ENCODE peak calls at places on chromosomes 11 and 22, in six cellular contexts. One of them, this sample, is unnamed.

GRCh38 chr11:64324692-64325469 is 7.0 kb downstream of the PRDX5 start:
- DNase-seq in A549: no peak
- DNase-seq in H1: no peak
- DNase-seq in SK-N-SH: no peak
- DNase-seq in GM12878: no peak
- DNase-seq in K562: no peak
- DNase-seq in this sample: no peak

GRCh38 chr11:117606807-117607206 is 190.2 kb downstream of the DSCAML1 start:
- DNase-seq in K562: no peak
- DNase-seq in A549: no peak
- DNase-seq in H1: no peak
- DNase-seq in GM12878: peak
- DNase-seq in SK-N-SH: no peak
- DNase-seq in this sample: no peak

GRCh38 chr22:49469896-49470740 is 357.6 kb downstream of the BRD1 start:
- DNase-seq in K562: no peak
- DNase-seq in H1: no peak
- DNase-seq in A549: no peak
- DNase-seq in SK-N-SH: no peak
- DNase-seq in GM12878: no peak
- DNase-seq in this sample: no peak

GRCh38 chr22:25027959-25028840 is 75.7 kb downstream of the KIAA1671 start:
- DNase-seq in H1: no peak
- DNase-seq in GM12878: no peak
- DNase-seq in SK-N-SH: peak
- DNase-seq in A549: peak
- DNase-seq in K562: peak
- DNase-seq in this sample: no peak

GRCh38 chr11:130029137-130029536 is 26.5 kb upstream of the PRDM10 start:
- DNase-seq in K562: no peak
- DNase-seq in SK-N-SH: no peak
- DNase-seq in GM12878: no peak
- DNase-seq in A549: no peak
- DNase-seq in H1: no peak
- DNase-seq in this sample: peak

GRCh38 chr11:20013346-20014066 is 146.8 kb downstream of the DBX1 start:
- DNase-seq in GM12878: no peak
- DNase-seq in SK-N-SH: no peak
- DNase-seq in K562: peak
- DNase-seq in H1: no peak
- DNase-seq in A549: no peak
- DNase-seq in this sample: peak

GRCh38 chr11:25910090-25910489 is 421.8 kb upstream of the ANO3 start:
- DNase-seq in SK-N-SH: no peak
- DNase-seq in GM12878: no peak
- DNase-seq in H1: no peak
- DNase-seq in K562: no peak
- DNase-seq in A549: no peak
- DNase-seq in this sample: no peak

GRCh38 chr11:65500262-65501004 is 1.6 kb downstream of the MALAT1 start:
- DNase-seq in GM12878: no peak
- DNase-seq in A549: no peak
- DNase-seq in SK-N-SH: no peak
- DNase-seq in H1: no peak
- DNase-seq in K562: no peak
- DNase-seq in this sample: no peak

GRCh38 chr22:27213291-27213690 is 555.9 kb downstream of the MIAT start:
- DNase-seq in K562: no peak
- DNase-seq in A549: no peak
- DNase-seq in H1: no peak
- DNase-seq in GM12878: no peak
- DNase-seq in SK-N-SH: no peak
- DNase-seq in this sample: no peak

GRCh38 chr11:122421684-122422083 is 233.8 kb upstream of the UBASH3B start:
- DNase-seq in H1: no peak
- DNase-seq in A549: no peak
- DNase-seq in GM12878: no peak
- DNase-seq in SK-N-SH: no peak
- DNase-seq in K562: no peak
- DNase-seq in this sample: no peak

GRCh38 chr22:31579835-31580242 is 82.2 kb downstream of the PISD start:
- DNase-seq in GM12878: no peak
- DNase-seq in K562: no peak
- DNase-seq in A549: no peak
- DNase-seq in SK-N-SH: no peak
- DNase-seq in H1: no peak
- DNase-seq in this sample: peak

GRCh38 chr11:1573077-1573846 is 1.2 kb upstream of the DUSP8 start:
- DNase-seq in K562: no peak
- DNase-seq in SK-N-SH: peak
- DNase-seq in A549: no peak
- DNase-seq in H1: no peak
- DNase-seq in GM12878: no peak
- DNase-seq in this sample: no peak

GRCh38 chr11:70892889-70893288 is 359.5 kb downstream of the SHANK2 start:
- DNase-seq in K562: no peak
- DNase-seq in GM12878: no peak
- DNase-seq in SK-N-SH: no peak
- DNase-seq in H1: no peak
- DNase-seq in A549: no peak
- DNase-seq in this sample: no peak

GRCh38 chr11:133842730-133843129 is 2.6 kb downstream of the SPATA19 start:
- DNase-seq in K562: no peak
- DNase-seq in A549: no peak
- DNase-seq in GM12878: no peak
- DNase-seq in SK-N-SH: no peak
- DNase-seq in H1: no peak
- DNase-seq in this sample: no peak

GRCh38 chr11:103842795-103843194 is 193.6 kb upstream of the DDI1 start:
- DNase-seq in K562: no peak
- DNase-seq in A549: no peak
- DNase-seq in H1: no peak
- DNase-seq in GM12878: no peak
- DNase-seq in SK-N-SH: peak
- DNase-seq in this sample: no peak

GRCh38 chr11:32830413-32830738 is 649 bp downstream of the PRRG4 start:
- DNase-seq in GM12878: no peak
- DNase-seq in SK-N-SH: no peak
- DNase-seq in K562: no peak
- DNase-seq in A549: no peak
- DNase-seq in H1: no peak
- DNase-seq in this sample: peak

GRCh38 chr11:119472856-119473222 is 49.9 kb upstream of the THY1 start:
- DNase-seq in GM12878: no peak
- DNase-seq in SK-N-SH: no peak
- DNase-seq in K562: no peak
- DNase-seq in H1: no peak
- DNase-seq in A549: no peak
- DNase-seq in this sample: no peak

DNA sequence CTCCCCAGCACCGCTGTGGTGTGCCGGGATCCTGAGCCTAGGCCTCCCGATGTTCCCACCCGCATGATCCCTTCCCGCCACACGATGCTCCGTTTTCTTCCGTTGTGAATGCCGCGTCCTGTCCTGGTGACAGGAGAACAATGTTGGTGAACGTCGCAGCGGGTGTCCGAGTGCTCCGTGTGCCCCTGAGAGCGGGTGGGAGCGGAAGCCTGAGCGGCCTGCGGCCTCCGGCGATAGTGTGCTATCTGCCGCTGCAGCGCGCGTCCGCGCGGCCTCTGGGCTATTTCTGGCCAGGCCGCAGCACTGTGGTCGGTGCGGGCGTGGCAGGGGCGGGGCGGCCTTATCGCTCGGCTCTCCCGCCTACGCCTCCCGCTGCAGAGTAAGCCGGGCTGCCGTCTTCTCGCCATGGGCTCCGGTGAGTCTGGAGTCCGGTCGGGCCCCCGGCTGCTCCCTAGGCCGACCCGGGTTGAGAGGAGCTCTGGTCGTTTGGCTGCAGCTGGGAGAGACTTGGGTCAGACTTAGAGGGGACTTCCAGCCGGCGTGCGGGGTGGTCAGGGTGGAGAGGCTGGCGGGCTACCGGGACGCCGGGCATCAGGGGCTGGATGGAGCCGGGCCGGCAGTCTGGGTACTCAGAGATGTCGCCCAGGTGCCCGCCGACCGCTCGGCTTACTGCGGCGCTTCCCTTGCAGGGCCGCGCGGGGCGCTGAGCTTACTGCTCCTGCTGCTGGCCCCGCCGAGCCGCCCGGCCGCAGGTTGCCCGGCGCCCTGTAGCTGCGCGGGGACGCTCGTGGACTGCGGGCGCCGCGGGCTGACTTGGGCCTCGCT is at the start of gene GP1BB:
- DNase-seq in K562: peak
- DNase-seq in GM12878: no peak
- DNase-seq in A549: no peak
- DNase-seq in H1: no peak
- DNase-seq in SK-N-SH: no peak
- DNase-seq in this sample: no peak
- TF ChIP-seq CHD2 in K562: peak
- TF ChIP-seq CHD2 in GM12878: no peak
- TF ChIP-seq CHD2 in A549: no peak
- TF ChIP-seq CHD2 in H1: no peak
- TF ChIP-seq CHD2 in SK-N-SH: no peak
- TF ChIP-seq CHD2 in this sample: no peak

DNA sequence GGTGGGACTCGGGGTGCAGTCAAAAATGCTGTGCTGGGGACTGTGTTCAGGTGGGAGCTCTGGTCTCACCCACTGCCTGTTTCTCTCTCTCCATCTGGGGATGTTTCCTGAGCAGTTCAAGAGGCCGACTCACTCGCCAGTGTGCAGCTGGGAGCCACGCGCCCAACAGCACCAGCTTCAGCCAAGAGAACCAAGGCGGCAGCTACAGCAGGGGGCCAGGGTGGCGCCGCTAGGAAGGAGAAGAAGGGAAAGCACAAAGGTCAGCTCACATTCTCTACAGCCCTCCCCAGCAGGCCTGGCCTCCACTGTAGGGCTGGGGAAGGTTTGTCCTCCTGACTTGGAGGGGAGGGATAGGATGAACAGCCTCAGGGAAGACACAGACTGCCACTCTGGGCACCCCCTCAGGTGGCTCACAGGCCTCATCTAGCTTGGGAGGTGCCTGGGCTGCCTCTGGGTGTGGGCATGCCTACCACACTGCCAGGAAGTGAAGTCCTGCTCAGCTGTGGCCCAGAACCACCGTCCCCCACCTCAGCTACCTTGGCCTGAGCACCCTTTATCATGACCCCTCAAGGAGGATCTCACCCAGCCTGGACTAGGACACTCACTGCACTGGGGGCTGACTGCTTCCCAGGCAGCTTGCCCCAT is 13.0 kb downstream of the TUB start:
- DNase-seq in H1: no peak
- DNase-seq in GM12878: no peak
- DNase-seq in K562: no peak
- DNase-seq in SK-N-SH: no peak
- DNase-seq in A549: no peak
- DNase-seq in this sample: no peak
- TF ChIP-seq CHD2 in H1: no peak
- TF ChIP-seq CHD2 in GM12878: no peak
- TF ChIP-seq CHD2 in K562: no peak
- TF ChIP-seq CHD2 in SK-N-SH: no peak
- TF ChIP-seq CHD2 in A549: no peak
- TF ChIP-seq CHD2 in this sample: no peak

GRCh38 chr11:47918370-47918690 is 62.0 kb upstream of the PTPRJ start:
- DNase-seq in GM12878: no peak
- DNase-seq in K562: peak
- DNase-seq in A549: no peak
- DNase-seq in H1: no peak
- DNase-seq in SK-N-SH: no peak
- DNase-seq in this sample: peak
- TF ChIP-seq CHD2 in GM12878: no peak
- TF ChIP-seq CHD2 in K562: no peak
- TF ChIP-seq CHD2 in A549: no peak
- TF ChIP-seq CHD2 in H1: no peak
- TF ChIP-seq CHD2 in SK-N-SH: no peak
- TF ChIP-seq CHD2 in this sample: no peak

GRCh38 chr22:41976961-41977566 is 7.8 kb downstream of the SEPTIN3 start:
- DNase-seq in SK-N-SH: peak
- DNase-seq in A549: no peak
- DNase-seq in H1: no peak
- DNase-seq in K562: no peak
- DNase-seq in GM12878: no peak
- DNase-seq in this sample: no peak

GRCh38 chr22:41976070-41976901 is 7.0 kb downstream of the SEPTIN3 start:
- DNase-seq in H1: no peak
- DNase-seq in SK-N-SH: peak
- DNase-seq in A549: no peak
- DNase-seq in K562: no peak
- DNase-seq in GM12878: no peak
- DNase-seq in this sample: no peak

GRCh38 chr22:41974691-41975290 is 5.5 kb downstream of the SEPTIN3 start:
- DNase-seq in A549: no peak
- DNase-seq in K562: no peak
- DNase-seq in GM12878: no peak
- DNase-seq in SK-N-SH: no peak
- DNase-seq in H1: no peak
- DNase-seq in this sample: no peak

GRCh38 chr22:41978732-41979131 is 9.5 kb downstream of the SEPTIN3 start:
- DNase-seq in A549: no peak
- DNase-seq in SK-N-SH: no peak
- DNase-seq in K562: no peak
- DNase-seq in H1: no peak
- DNase-seq in GM12878: no peak
- DNase-seq in this sample: no peak

GRCh38 chr22:41975299-41976069 is 6.2 kb downstream of the SEPTIN3 start:
- DNase-seq in GM12878: no peak
- DNase-seq in A549: no peak
- DNase-seq in K562: no peak
- DNase-seq in SK-N-SH: peak
- DNase-seq in H1: no peak
- DNase-seq in this sample: no peak
- TF ChIP-seq CHD2 in GM12878: no peak
- TF ChIP-seq CHD2 in A549: no peak
- TF ChIP-seq CHD2 in K562: no peak
- TF ChIP-seq CHD2 in SK-N-SH: no peak
- TF ChIP-seq CHD2 in H1: no peak
- TF ChIP-seq CHD2 in this sample: no peak

DNA sequence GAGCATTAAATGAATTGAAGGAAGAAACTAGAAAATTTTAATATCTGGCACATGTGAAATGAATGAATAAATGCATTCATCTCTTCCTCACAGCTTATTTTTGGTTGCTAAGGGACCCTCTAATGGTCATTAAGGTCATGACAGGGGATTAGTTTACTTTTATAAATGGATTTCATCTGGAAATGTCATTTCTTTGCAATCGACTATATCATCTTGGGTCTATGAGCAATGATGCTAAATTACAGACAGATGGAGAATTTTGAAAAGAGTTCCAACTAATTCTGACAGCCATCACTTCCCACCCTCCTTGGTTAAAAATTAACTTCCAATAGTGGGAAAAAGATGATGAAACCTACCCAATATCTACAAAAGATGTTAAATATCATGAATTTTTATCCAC is 98.0 kb downstream of the KIF18A start:
- DNase-seq in GM12878: no peak
- DNase-seq in K562: no peak
- DNase-seq in SK-N-SH: no peak
- DNase-seq in A549: no peak
- DNase-seq in H1: no peak
- DNase-seq in this sample: no peak
- TF ChIP-seq CHD2 in GM12878: no peak
- TF ChIP-seq CHD2 in K562: no peak
- TF ChIP-seq CHD2 in SK-N-SH: no peak
- TF ChIP-seq CHD2 in A549: no peak
- TF ChIP-seq CHD2 in H1: no peak
- TF ChIP-seq CHD2 in this sample: no peak

This sample was measured in HepG2.